ENCODE peak calls at places on chromosome 2, in six cellular contexts. E is GM12878, K is K562, M is A549, O is HepG2, Y is SK-N-SH. A is an unnamed sample.

GRCh38 chr2:65722028-65722427 is 289.6 kb upstream of the SPRED2 start:
- DNase-seq in K (peak), O (no peak), E (no peak), M (peak), Y (peak), A (peak)

GRCh38 chr2:8408560-8409460 is 273.0 kb upstream of the ID2 start:
- DNase-seq in O (no peak), Y (no peak), E (peak), M (no peak), K (no peak), A (no peak)

GRCh38 chr2:216732334-216732733 is 37.0 kb upstream of the IGFBP5 start:
- DNase-seq in E (no peak), O (no peak), K (no peak), M (no peak), Y (no peak), A (no peak)

GRCh38 chr2:41698787-41699422 is 348.9 kb upstream of the PKDCC start:
- DNase-seq in E (no peak), K (peak), M (peak), O (no peak), Y (peak), A (no peak)

GRCh38 chr2:104897515-104898184 is 43.7 kb downstream of the POU3F3 start:
- DNase-seq in M (no peak), O (no peak), Y (no peak), E (no peak), K (peak), A (peak)

GRCh38 chr2:221385716-221386115 is 186.4 kb downstream of the EPHA4 start:
- DNase-seq in K (no peak), E (no peak), M (no peak), Y (no peak), O (no peak), A (no peak)

GRCh38 chr2:119011162-119011909 is 69.3 kb downstream of the MARCO start:
- DNase-seq in M (peak), K (peak), O (peak), Y (peak), E (no peak), A (peak)

GRCh38 chr2:31962757-31963361 is 47.9 kb downstream of the MEMO1 start:
- DNase-seq in K (no peak), E (no peak), O (no peak), M (no peak), Y (no peak), A (no peak)

GRCh38 chr2:147711031-147711430 is 133.8 kb upstream of the ACVR2A start:
- DNase-seq in O (no peak), K (no peak), Y (no peak), M (no peak), E (no peak), A (peak)

GRCh38 chr2:77962943-77963342 is 440.8 kb upstream of the LRRTM4 start:
- DNase-seq in Y (peak), K (no peak), M (no peak), O (no peak), E (no peak), A (no peak)

GRCh38 chr2:109353806-109354745 is 225.1 kb downstream of the SH3RF3 start:
- DNase-seq in K (no peak), M (no peak), O (no peak), Y (peak), E (no peak), A (no peak)

GRCh38 chr2:137964066-137964858 is at the start of gene HNMT:
- DNase-seq in Y (peak), M (peak), O (peak), K (peak), E (no peak), A (peak)

GRCh38 chr2:56589820-56590219 is 406.0 kb downstream of the CCDC85A start:
- DNase-seq in O (no peak), K (no peak), E (no peak), M (no peak), Y (no peak), A (no peak)

GRCh38 chr2:121689356-121689755 is 40.1 kb upstream of the CLASP1 start:
- DNase-seq in K (peak), E (no peak), O (peak), Y (peak), M (peak), A (peak)

GRCh38 chr2:195563857-195564512 is 93.0 kb upstream of the SLC39A10 start:
- DNase-seq in Y (no peak), E (no peak), M (peak), O (no peak), K (no peak), A (peak)

GRCh38 chr2:195561205-195562032 is 95.6 kb upstream of the SLC39A10 start:
- DNase-seq in E (peak), K (no peak), O (no peak), M (peak), Y (no peak), A (peak)

GRCh38 chr2:195566201-195566600 is 90.8 kb upstream of the SLC39A10 start:
- DNase-seq in M (no peak), Y (no peak), K (no peak), E (no peak), O (no peak), A (no peak)

GRCh38 chr2:195560209-195560907 is 96.7 kb upstream of the SLC39A10 start:
- DNase-seq in E (no peak), Y (no peak), K (no peak), O (no peak), M (peak), A (peak)

DNA sequence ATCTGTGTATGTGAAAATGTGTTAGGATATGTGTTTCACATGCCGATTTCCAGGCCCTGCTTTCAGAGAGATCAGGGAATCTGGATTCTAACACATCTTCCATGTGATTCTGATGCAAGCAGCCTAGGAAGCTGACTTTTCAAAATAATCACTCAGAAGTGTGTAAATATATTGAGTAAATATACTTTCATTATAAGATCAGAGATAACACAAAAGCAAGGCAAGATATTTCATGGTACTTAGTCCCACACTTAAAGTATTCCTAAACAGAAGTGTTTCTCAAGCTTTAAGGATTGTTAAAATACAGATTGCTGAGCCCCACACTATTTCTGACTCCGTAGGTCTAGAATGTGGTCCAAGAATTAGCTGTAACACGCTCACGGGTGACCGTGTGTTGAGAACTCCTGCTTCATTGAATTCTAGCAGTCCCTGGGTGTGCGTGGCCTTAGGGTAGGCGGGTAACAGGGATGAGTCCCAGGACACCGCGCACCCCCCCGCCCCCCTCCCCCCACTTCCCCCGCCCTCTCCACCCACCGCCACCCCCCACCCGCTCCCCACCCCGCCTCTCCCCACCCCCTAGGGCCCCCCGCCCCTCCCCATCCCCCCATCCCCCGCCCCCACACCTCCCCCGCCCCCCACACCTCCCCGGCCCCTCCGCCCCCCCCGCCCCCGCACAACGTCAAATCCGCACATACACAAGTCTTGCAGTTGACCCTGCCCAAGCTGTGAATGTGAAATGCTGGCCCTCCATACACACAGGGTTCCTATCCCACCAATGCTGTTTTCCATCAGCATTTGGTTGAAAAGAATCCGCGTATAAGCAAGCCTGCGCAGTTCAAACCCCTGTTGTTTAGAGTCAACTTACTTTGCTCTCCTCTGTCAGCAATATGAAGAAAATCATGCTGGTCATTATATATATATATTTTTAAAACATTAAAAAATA is 94.1 kb upstream of the SLC39A10 start:
- DNase-seq in Y (peak), K (no peak), M (peak), E (no peak), O (no peak), A (peak)
- TF ChIP-seq RFX5 in Y (no peak), K (no peak), M (no peak), E (no peak), O (no peak), A (no peak)

GRCh38 chr2:39228413-39229209 is 15.2 kb downstream of the CDKL4 start:
- DNase-seq in E (no peak), O (peak), M (no peak), Y (no peak), K (peak), A (no peak)

GRCh38 chr2:39223909-39224308 is 19.9 kb downstream of the CDKL4 start:
- DNase-seq in O (no peak), M (no peak), E (no peak), K (no peak), Y (no peak), A (no peak)

GRCh38 chr2:39225564-39225963 is 18.2 kb downstream of the CDKL4 start:
- DNase-seq in Y (no peak), M (no peak), O (no peak), E (peak), K (no peak), A (no peak)

GRCh38 chr2:39232141-39232540 is 11.6 kb downstream of the CDKL4 start:
- DNase-seq in Y (no peak), M (no peak), E (no peak), O (no peak), K (no peak), A (peak)

GRCh38 chr2:39227628-39228412 is 15.9 kb downstream of the CDKL4 start:
- DNase-seq in O (peak), Y (peak), E (peak), K (peak), M (peak), A (peak)
- TF ChIP-seq RFX5 in O (no peak), Y (no peak), E (no peak), K (no peak), M (no peak), A (no peak)

GRCh38 chr2:161992526-161992925 is 81.5 kb downstream of the DPP4 start:
- DNase-seq in M (no peak), K (no peak), Y (no peak), E (peak), O (no peak), A (no peak)
- TF ChIP-seq RFX5 in M (no peak), K (no peak), Y (no peak), E (no peak), O (no peak), A (no peak)

GRCh38 chr2:112032615-112033457 is 22.2 kb upstream of the TMEM87B start:
- DNase-seq in O (no peak), E (no peak), K (no peak), M (no peak), Y (no peak), A (peak)
- TF ChIP-seq RFX5 in O (no peak), E (no peak), K (no peak), M (no peak), Y (no peak), A (no peak)

DNA sequence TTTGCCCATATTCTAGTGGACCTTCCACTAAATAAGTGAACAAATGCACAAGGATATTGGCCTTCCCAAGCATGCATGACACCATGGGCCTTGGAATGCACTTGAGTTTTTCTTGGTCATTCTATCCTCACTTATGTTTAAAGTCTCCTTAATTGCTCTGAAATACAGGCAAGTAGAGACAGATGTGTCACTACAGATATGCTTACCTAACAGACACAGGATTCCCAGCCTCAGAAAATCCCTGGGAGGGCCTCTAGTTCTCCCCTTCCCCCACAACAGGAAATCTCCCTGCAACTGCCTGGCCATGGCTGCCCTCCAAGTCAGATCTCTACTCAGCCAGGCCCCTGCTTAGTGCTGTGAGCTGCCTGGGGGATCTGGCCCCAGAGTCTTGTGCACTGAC is 445.2 kb downstream of the IRS1 start:
- DNase-seq in E (no peak), K (no peak), Y (no peak), O (no peak), M (no peak), A (peak)
- TF ChIP-seq RFX5 in E (no peak), K (no peak), Y (no peak), O (no peak), M (no peak), A (no peak)

GRCh38 chr2:239739206-239739605 is 285.9 kb downstream of the NDUFA10 start:
- DNase-seq in Y (no peak), M (no peak), K (no peak), O (no peak), E (no peak), A (no peak)
- TF ChIP-seq RFX5 in Y (no peak), M (no peak), K (no peak), O (no peak), E (no peak), A (no peak)

GRCh38 chr2:200747668-200748618 is 63.8 kb upstream of the BZW1 start:
- DNase-seq in E (no peak), Y (no peak), M (peak), O (peak), K (no peak), A (peak)
- TF ChIP-seq RFX5 in E (no peak), Y (no peak), M (no peak), O (no peak), K (no peak), A (no peak)

DNA sequence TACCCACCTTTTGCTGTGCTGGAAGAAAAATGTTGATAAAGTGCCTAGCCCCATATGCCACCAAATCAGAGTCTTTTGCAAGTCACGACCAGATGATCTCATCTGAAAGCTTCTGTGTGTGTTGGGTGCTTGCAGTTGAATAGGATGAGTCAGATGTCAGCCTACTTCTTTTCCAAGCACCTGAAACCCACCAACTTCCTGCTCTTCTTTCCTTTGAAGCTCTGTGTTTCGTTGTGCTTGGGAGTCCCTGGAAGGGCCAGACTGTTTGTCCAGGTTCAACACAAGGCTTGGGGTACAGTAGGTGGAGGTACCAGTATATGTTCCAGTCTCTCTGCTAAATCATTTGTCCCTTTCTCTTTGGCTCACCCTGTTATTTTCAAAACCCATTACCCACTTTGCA is 36.8 kb upstream of the LCLAT1 start:
- DNase-seq in Y (no peak), E (no peak), M (peak), K (no peak), O (peak), A (peak)
- TF ChIP-seq RFX5 in Y (no peak), E (no peak), M (no peak), K (no peak), O (no peak), A (no peak)

GRCh38 chr2:204260162-204260877 is 285.0 kb upstream of the PARD3B start:
- DNase-seq in O (peak), K (peak), E (no peak), Y (peak), M (peak), A (peak)
- TF ChIP-seq RFX5 in O (no peak), K (no peak), E (no peak), Y (no peak), M (no peak), A (no peak)

DNA sequence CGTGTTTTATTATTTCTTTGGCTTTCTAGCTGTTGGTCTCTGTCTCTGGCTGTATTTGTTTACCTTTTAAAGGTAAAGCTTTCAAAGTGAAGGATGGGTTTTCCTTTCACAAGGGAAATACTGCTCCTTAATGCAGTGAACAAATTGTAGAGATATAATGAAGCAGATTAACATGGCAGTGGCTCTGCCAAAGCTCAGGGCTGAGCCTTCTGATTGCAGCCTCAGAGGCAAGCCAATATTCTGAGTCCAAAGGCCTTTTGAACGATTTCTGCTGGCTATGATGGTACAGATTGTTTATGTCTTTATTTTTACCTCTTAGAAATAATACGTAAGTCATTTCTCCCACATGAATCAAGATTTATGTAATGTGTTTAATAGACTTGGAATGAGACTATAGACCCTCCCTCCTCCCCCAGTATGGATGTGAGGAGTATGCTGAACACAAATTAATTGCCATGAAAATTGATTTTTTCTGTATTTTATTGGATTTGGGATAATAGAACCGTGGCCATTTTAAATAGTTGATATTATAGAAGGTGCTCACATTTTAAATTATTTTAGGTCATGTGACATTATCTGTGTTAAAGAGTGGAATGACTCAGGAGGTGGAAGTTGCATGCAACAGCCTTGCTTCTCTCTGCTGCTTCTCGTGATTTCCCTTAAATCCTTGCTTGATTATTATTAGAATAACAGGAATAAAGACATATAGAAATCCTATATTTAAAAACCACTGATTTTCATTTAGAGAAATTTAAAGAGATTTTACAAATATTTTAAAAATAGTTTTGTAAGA is 808 bp downstream of the SCN2A start:
- DNase-seq in M (no peak), E (no peak), K (no peak), O (no peak), Y (peak), A (no peak)
- TF ChIP-seq RFX5 in M (no peak), E (no peak), K (no peak), O (no peak), Y (no peak), A (no peak)

A was measured in IMR-90.